ENCODE peak calls at places on chromosomes 5 and 9, in eight cellular contexts. T is PC-3, R is upper lobe of right lung, S is suprapubic skin, U is psoas muscle, W is breast epithelium, M is PC-9, Y is A673. B is an unnamed sample.

GRCh38 chr9:90018688-90019087 is 413.9 kb downstream of the GADD45G start:
- DNase-seq in W (no peak), U (no peak), T (no peak), S (no peak), Y (no peak), M (no peak), R (no peak), B (no peak)

GRCh38 chr9:7336356-7337075 is 463.1 kb downstream of the DMAC1 start:
- DNase-seq in R (no peak), S (no peak), Y (no peak), U (no peak), T (no peak), M (no peak), W (no peak), B (no peak)

GRCh38 chr5:120913396-120913795 is 449.3 kb downstream of the PRR16 start:
- DNase-seq in R (no peak), M (no peak), Y (no peak), S (no peak), W (no peak), U (no peak), T (no peak), B (no peak)

GRCh38 chr5:140966293-140967225 is at the start of gene PCDHAC2:
- DNase-seq in T (peak; percentile 60), Y (peak; percentile 87), S (no peak), U (peak; percentile 56), M (peak; percentile 65), R (peak; percentile 87), W (no peak), B (peak; percentile 8)

GRCh38 chr5:148268556-148268955 is at the start of gene SPINK13:
- DNase-seq in W (no peak), U (no peak), R (no peak), M (peak; percentile 22), Y (no peak), T (peak; percentile 95), S (no peak), B (peak; percentile 65)

GRCh38 chr9:123031963-123032362 is 1.5 kb upstream of the GPR21 start:
- DNase-seq in M (no peak), T (no peak), W (no peak), Y (no peak), U (no peak), S (no peak), R (no peak), B (no peak)

GRCh38 chr5:35138232-35138631 is 90.5 kb upstream of the AGXT2 start:
- DNase-seq in W (no peak), M (no peak), R (no peak), S (no peak), Y (no peak), U (no peak), T (peak; percentile 64), B (no peak)

GRCh38 chr5:134086943-134087305 is 27.6 kb upstream of the TCF7 start:
- DNase-seq in W (no peak), M (no peak), Y (no peak), S (no peak), T (no peak), R (no peak), U (no peak), B (no peak)

GRCh38 chr5:159456722-159457462 is 126.6 kb upstream of the IL12B start:
- DNase-seq in W (no peak), S (no peak), Y (no peak), R (no peak), T (peak; percentile 72), U (no peak), M (peak; percentile 54), B (peak; percentile 12)

GRCh38 chr5:65329266-65329665 is 152.5 kb downstream of the ADAMTS6 start:
- DNase-seq in Y (no peak), M (no peak), U (no peak), S (no peak), T (no peak), W (no peak), R (no peak), B (no peak)

GRCh38 chr5:90191352-90192045 is 218.1 kb downstream of the CETN3 start:
- DNase-seq in Y (no peak), R (no peak), M (no peak), W (no peak), S (no peak), T (no peak), U (no peak), B (no peak)

GRCh38 chr5:172793577-172794488 is 22.8 kb upstream of the DUSP1 start:
- DNase-seq in S (peak; percentile 56), W (no peak), M (no peak), T (peak; percentile 71), R (peak; percentile 50), U (no peak), Y (no peak), B (no peak)

GRCh38 chr5:65791721-65792698 is 70.0 kb downstream of the NLN start:
- DNase-seq in S (no peak), Y (no peak), M (no peak), U (no peak), T (no peak), W (no peak), R (no peak), B (no peak)

GRCh38 chr9:27569406-27569805 is 3.9 kb downstream of the C9orf72 start:
- DNase-seq in T (peak; percentile 84), Y (no peak), M (no peak), U (no peak), S (no peak), R (no peak), W (no peak), B (no peak)

GRCh38 chr9:27564685-27565084 is 8.6 kb downstream of the C9orf72 start:
- DNase-seq in W (no peak), U (no peak), S (no peak), Y (no peak), R (no peak), T (no peak), M (no peak), B (no peak)

GRCh38 chr9:27566118-27566517 is 7.2 kb downstream of the C9orf72 start:
- DNase-seq in S (no peak), Y (no peak), R (no peak), U (no peak), T (no peak), W (no peak), M (no peak), B (no peak)

GRCh38 chr9:27564031-27564430 is 9.2 kb downstream of the C9orf72 start:
- DNase-seq in S (no peak), Y (no peak), M (no peak), R (no peak), U (no peak), W (no peak), T (no peak), B (no peak)

DNA sequence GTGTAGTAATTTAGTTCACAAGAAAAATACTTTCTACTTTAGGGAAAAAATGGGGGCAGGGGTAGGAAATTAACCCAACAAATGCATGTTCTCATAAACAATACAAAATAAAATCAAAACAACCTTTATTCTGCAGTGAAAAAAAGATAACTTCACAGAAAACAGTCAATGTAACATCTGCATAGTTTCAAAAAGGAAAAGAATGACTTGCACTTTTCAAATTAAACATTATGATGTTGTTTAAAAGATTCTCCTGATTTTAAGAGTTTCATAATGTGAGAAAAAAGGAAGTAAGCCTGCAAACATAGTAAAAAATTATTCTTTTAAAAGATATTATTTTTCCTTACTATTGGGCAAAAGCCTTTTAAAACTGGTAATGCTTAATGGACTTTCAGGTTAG is 7.6 kb downstream of the C9orf72 start:
- DNase-seq in M (no peak), S (no peak), W (no peak), R (no peak), Y (no peak), U (no peak), T (no peak), B (no peak)
- H3K27ac ChIP-seq in M (no peak overlapping the region), S (no peak overlapping the region), W (no peak overlapping the region), R (no peak overlapping the region), Y (no peak overlapping the region), U (no peak overlapping the region), T (no peak overlapping the region), B (no peak overlapping the region)

GRCh38 chr9:93129286-93129685 is 4.8 kb downstream of the NINJ1 start:
- DNase-seq in U (no peak), W (no peak), R (no peak), S (peak; percentile 78), T (no peak), M (no peak), Y (no peak), B (no peak)
- H3K27ac ChIP-seq in U (no peak overlapping the region), W (peak overlapping the region; percentile 94), R (peak overlapping the region; percentile 17), S (peak overlapping the region; percentile 94), T (no peak overlapping the region), M (no peak overlapping the region), Y (no peak overlapping the region), B (no peak overlapping the region)

GRCh38 chr9:110875275-110875674 is 163.0 kb downstream of the LPAR1 start:
- DNase-seq in Y (no peak), W (no peak), T (no peak), S (peak; percentile 73), M (no peak), R (peak; percentile 66), U (peak; percentile 61), B (no peak)
- H3K27ac ChIP-seq in Y (no peak overlapping the region), W (no peak overlapping the region), T (no peak overlapping the region), S (no peak overlapping the region), M (no peak overlapping the region), R (no peak overlapping the region), U (no peak overlapping the region), B (no peak overlapping the region)

GRCh38 chr5:142426129-142426641 is 101.4 kb upstream of the SPRY4 start:
- DNase-seq in M (no peak), U (peak; percentile 70), S (no peak), T (peak; percentile 2), Y (peak; percentile 80), W (peak; percentile 56), R (no peak), B (no peak)
- H3K27ac ChIP-seq in M (no peak overlapping the region), U (peak overlapping the region; percentile 36), S (no peak overlapping the region), T (no peak overlapping the region), Y (peak overlapping the region; percentile 79), W (peak overlapping the region; percentile 36), R (peak overlapping the region; percentile 20), B (no peak overlapping the region)

B was measured in epithelial cell of prostate.